ENCODE peak calls at places on chromosomes 11 and 22, in ten cellular contexts. One of them, this sample, is unnamed.

GRCh38 chr11:123183391-123184099 is 11.5 kb downstream of the CLMP start:
- DNase-seq in ecto neural progenitor cell: no peak
- DNase-seq in glomerular endothelial cell: no peak
- DNase-seq in activated CD4-positive, alpha-beta T cell treated with anti-CD3 and anti-CD28 coated beads, Interleukin-2, amount 10 ng/mL, durations not matched to agents 24 days and 14 days: no peak
- DNase-seq in activated naive CD8-positive, alpha-beta T cell treated with anti-CD3 and anti-CD28 coated beads, Interleukin-2, amount 50 U/mL, for 16 hours: no peak
- DNase-seq in naive thymus-derived CD8-positive, alpha-beta T cell: no peak
- DNase-seq in GM19239: no peak
- DNase-seq in ovary: no peak
- DNase-seq in DMS79: no peak
- DNase-seq in EL: peak
- DNase-seq in this sample: no peak

GRCh38 chr22:43859176-43859575 is 3.1 kb downstream of the SULT4A1 start:
- DNase-seq in naive thymus-derived CD8-positive, alpha-beta T cell: no peak
- DNase-seq in GM19239: no peak
- DNase-seq in DMS79: no peak
- DNase-seq in EL: no peak
- DNase-seq in activated naive CD8-positive, alpha-beta T cell treated with anti-CD3 and anti-CD28 coated beads, Interleukin-2, amount 50 U/mL, for 16 hours: no peak
- DNase-seq in activated CD4-positive, alpha-beta T cell treated with anti-CD3 and anti-CD28 coated beads, Interleukin-2, amount 10 ng/mL, durations not matched to agents 24 days and 14 days: no peak
- DNase-seq in ovary: no peak
- DNase-seq in glomerular endothelial cell: no peak
- DNase-seq in ecto neural progenitor cell: no peak
- DNase-seq in this sample: no peak

GRCh38 chr11:75589933-75590332 is 27.9 kb downstream of the SERPINH1 start:
- DNase-seq in DMS79: peak
- DNase-seq in activated CD4-positive, alpha-beta T cell treated with anti-CD3 and anti-CD28 coated beads, Interleukin-2, amount 10 ng/mL, durations not matched to agents 24 days and 14 days: no peak
- DNase-seq in naive thymus-derived CD8-positive, alpha-beta T cell: no peak
- DNase-seq in EL: no peak
- DNase-seq in activated naive CD8-positive, alpha-beta T cell treated with anti-CD3 and anti-CD28 coated beads, Interleukin-2, amount 50 U/mL, for 16 hours: no peak
- DNase-seq in glomerular endothelial cell: no peak
- DNase-seq in ecto neural progenitor cell: no peak
- DNase-seq in GM19239: no peak
- DNase-seq in ovary: no peak
- DNase-seq in this sample: no peak

GRCh38 chr11:6321961-6322362 is 1.7 kb upstream of the CAVIN3 start:
- DNase-seq in activated naive CD8-positive, alpha-beta T cell treated with anti-CD3 and anti-CD28 coated beads, Interleukin-2, amount 50 U/mL, for 16 hours: no peak
- DNase-seq in glomerular endothelial cell: no peak
- DNase-seq in ecto neural progenitor cell: no peak
- DNase-seq in ovary: no peak
- DNase-seq in activated CD4-positive, alpha-beta T cell treated with anti-CD3 and anti-CD28 coated beads, Interleukin-2, amount 10 ng/mL, durations not matched to agents 24 days and 14 days: no peak
- DNase-seq in naive thymus-derived CD8-positive, alpha-beta T cell: no peak
- DNase-seq in DMS79: no peak
- DNase-seq in GM19239: no peak
- DNase-seq in EL: peak
- DNase-seq in this sample: no peak

GRCh38 chr11:44760917-44761545 is 34.3 kb downstream of the TSPAN18 start:
- DNase-seq in DMS79: no peak
- DNase-seq in glomerular endothelial cell: no peak
- DNase-seq in GM19239: no peak
- DNase-seq in EL: peak
- DNase-seq in ecto neural progenitor cell: peak
- DNase-seq in naive thymus-derived CD8-positive, alpha-beta T cell: no peak
- DNase-seq in activated CD4-positive, alpha-beta T cell treated with anti-CD3 and anti-CD28 coated beads, Interleukin-2, amount 10 ng/mL, durations not matched to agents 24 days and 14 days: no peak
- DNase-seq in ovary: peak
- DNase-seq in activated naive CD8-positive, alpha-beta T cell treated with anti-CD3 and anti-CD28 coated beads, Interleukin-2, amount 50 U/mL, for 16 hours: no peak
- DNase-seq in this sample: peak

GRCh38 chr11:124075841-124076571 is 34.9 kb upstream of the OR10G7 start:
- DNase-seq in ovary: no peak
- DNase-seq in EL: no peak
- DNase-seq in ecto neural progenitor cell: no peak
- DNase-seq in glomerular endothelial cell: no peak
- DNase-seq in activated CD4-positive, alpha-beta T cell treated with anti-CD3 and anti-CD28 coated beads, Interleukin-2, amount 10 ng/mL, durations not matched to agents 24 days and 14 days: no peak
- DNase-seq in GM19239: no peak
- DNase-seq in activated naive CD8-positive, alpha-beta T cell treated with anti-CD3 and anti-CD28 coated beads, Interleukin-2, amount 50 U/mL, for 16 hours: no peak
- DNase-seq in naive thymus-derived CD8-positive, alpha-beta T cell: no peak
- DNase-seq in DMS79: no peak
- DNase-seq in this sample: peak

GRCh38 chr22:46212195-46212594 is 37.9 kb downstream of the CDPF1 start:
- DNase-seq in ecto neural progenitor cell: no peak
- DNase-seq in activated CD4-positive, alpha-beta T cell treated with anti-CD3 and anti-CD28 coated beads, Interleukin-2, amount 10 ng/mL, durations not matched to agents 24 days and 14 days: no peak
- DNase-seq in activated naive CD8-positive, alpha-beta T cell treated with anti-CD3 and anti-CD28 coated beads, Interleukin-2, amount 50 U/mL, for 16 hours: no peak
- DNase-seq in ovary: no peak
- DNase-seq in naive thymus-derived CD8-positive, alpha-beta T cell: no peak
- DNase-seq in DMS79: no peak
- DNase-seq in EL: no peak
- DNase-seq in GM19239: no peak
- DNase-seq in glomerular endothelial cell: no peak
- DNase-seq in this sample: no peak

GRCh38 chr22:37566329-37566837 is 6.1 kb downstream of the CDC42EP1 start:
- DNase-seq in activated CD4-positive, alpha-beta T cell treated with anti-CD3 and anti-CD28 coated beads, Interleukin-2, amount 10 ng/mL, durations not matched to agents 24 days and 14 days: peak
- DNase-seq in ovary: no peak
- DNase-seq in DMS79: no peak
- DNase-seq in GM19239: no peak
- DNase-seq in ecto neural progenitor cell: no peak
- DNase-seq in activated naive CD8-positive, alpha-beta T cell treated with anti-CD3 and anti-CD28 coated beads, Interleukin-2, amount 50 U/mL, for 16 hours: no peak
- DNase-seq in EL: no peak
- DNase-seq in naive thymus-derived CD8-positive, alpha-beta T cell: peak
- DNase-seq in glomerular endothelial cell: no peak
- DNase-seq in this sample: peak

GRCh38 chr11:34565417-34566208 is 52.0 kb upstream of the ELF5 start:
- DNase-seq in EL: peak
- DNase-seq in naive thymus-derived CD8-positive, alpha-beta T cell: no peak
- DNase-seq in glomerular endothelial cell: no peak
- DNase-seq in ovary: no peak
- DNase-seq in ecto neural progenitor cell: no peak
- DNase-seq in DMS79: no peak
- DNase-seq in activated CD4-positive, alpha-beta T cell treated with anti-CD3 and anti-CD28 coated beads, Interleukin-2, amount 10 ng/mL, durations not matched to agents 24 days and 14 days: no peak
- DNase-seq in activated naive CD8-positive, alpha-beta T cell treated with anti-CD3 and anti-CD28 coated beads, Interleukin-2, amount 50 U/mL, for 16 hours: no peak
- DNase-seq in GM19239: no peak
- DNase-seq in this sample: peak

GRCh38 chr11:130215531-130216220 is 56.1 kb downstream of the ST14 start:
- DNase-seq in activated naive CD8-positive, alpha-beta T cell treated with anti-CD3 and anti-CD28 coated beads, Interleukin-2, amount 50 U/mL, for 16 hours: no peak
- DNase-seq in activated CD4-positive, alpha-beta T cell treated with anti-CD3 and anti-CD28 coated beads, Interleukin-2, amount 10 ng/mL, durations not matched to agents 24 days and 14 days: no peak
- DNase-seq in naive thymus-derived CD8-positive, alpha-beta T cell: no peak
- DNase-seq in GM19239: no peak
- DNase-seq in EL: no peak
- DNase-seq in ecto neural progenitor cell: no peak
- DNase-seq in DMS79: no peak
- DNase-seq in glomerular endothelial cell: no peak
- DNase-seq in ovary: no peak
- DNase-seq in this sample: no peak

GRCh38 chr11:15565846-15566245 is 451.1 kb downstream of the INSC start:
- DNase-seq in glomerular endothelial cell: no peak
- DNase-seq in EL: no peak
- DNase-seq in activated naive CD8-positive, alpha-beta T cell treated with anti-CD3 and anti-CD28 coated beads, Interleukin-2, amount 50 U/mL, for 16 hours: no peak
- DNase-seq in DMS79: peak
- DNase-seq in ecto neural progenitor cell: no peak
- DNase-seq in naive thymus-derived CD8-positive, alpha-beta T cell: no peak
- DNase-seq in activated CD4-positive, alpha-beta T cell treated with anti-CD3 and anti-CD28 coated beads, Interleukin-2, amount 10 ng/mL, durations not matched to agents 24 days and 14 days: no peak
- DNase-seq in ovary: no peak
- DNase-seq in GM19239: no peak
- DNase-seq in this sample: no peak

GRCh38 chr11:79198898-79199250 is 242.0 kb downstream of the TENM4 start:
- DNase-seq in ecto neural progenitor cell: no peak
- DNase-seq in activated CD4-positive, alpha-beta T cell treated with anti-CD3 and anti-CD28 coated beads, Interleukin-2, amount 10 ng/mL, durations not matched to agents 24 days and 14 days: no peak
- DNase-seq in naive thymus-derived CD8-positive, alpha-beta T cell: no peak
- DNase-seq in glomerular endothelial cell: no peak
- DNase-seq in ovary: peak
- DNase-seq in GM19239: no peak
- DNase-seq in DMS79: no peak
- DNase-seq in EL: peak
- DNase-seq in activated naive CD8-positive, alpha-beta T cell treated with anti-CD3 and anti-CD28 coated beads, Interleukin-2, amount 50 U/mL, for 16 hours: no peak
- DNase-seq in this sample: no peak

GRCh38 chr11:113991170-113991569 is 16.3 kb downstream of the HTR3A start:
- DNase-seq in activated naive CD8-positive, alpha-beta T cell treated with anti-CD3 and anti-CD28 coated beads, Interleukin-2, amount 50 U/mL, for 16 hours: no peak
- DNase-seq in GM19239: no peak
- DNase-seq in ovary: no peak
- DNase-seq in ecto neural progenitor cell: peak
- DNase-seq in glomerular endothelial cell: no peak
- DNase-seq in EL: peak
- DNase-seq in DMS79: no peak
- DNase-seq in naive thymus-derived CD8-positive, alpha-beta T cell: no peak
- DNase-seq in activated CD4-positive, alpha-beta T cell treated with anti-CD3 and anti-CD28 coated beads, Interleukin-2, amount 10 ng/mL, durations not matched to agents 24 days and 14 days: peak
- DNase-seq in this sample: peak